ENCODE peak calls at places on chromosomes 5 and 9, in ten cellular contexts. One of them, this sample, is unnamed.

GRCh38 chr9:79639354-79639753 is 67.6 kb downstream of the TLE4 start:
- DNase-seq in GM10248: no peak
- DNase-seq in ascending aorta: no peak
- DNase-seq in fibroblast of mammary gland: peak
- DNase-seq in HFFc6: no peak
- DNase-seq in psoas muscle: no peak
- DNase-seq in cardiac muscle cell: no peak
- DNase-seq in mucosa of descending colon: no peak
- DNase-seq in colonic mucosa: no peak
- DNase-seq in brain microvascular endothelial cell: no peak
- DNase-seq in this sample: no peak

GRCh38 chr5:108141676-108142075 is 240.2 kb downstream of the FBXL17 start:
- DNase-seq in GM10248: peak
- DNase-seq in ascending aorta: no peak
- DNase-seq in fibroblast of mammary gland: no peak
- DNase-seq in HFFc6: no peak
- DNase-seq in psoas muscle: no peak
- DNase-seq in cardiac muscle cell: no peak
- DNase-seq in mucosa of descending colon: no peak
- DNase-seq in colonic mucosa: no peak
- DNase-seq in brain microvascular endothelial cell: peak
- DNase-seq in this sample: peak

GRCh38 chr5:103896593-103896992 is 334.0 kb upstream of the NUDT12 start:
- DNase-seq in GM10248: no peak
- DNase-seq in ascending aorta: no peak
- DNase-seq in fibroblast of mammary gland: no peak
- DNase-seq in HFFc6: no peak
- DNase-seq in psoas muscle: no peak
- DNase-seq in cardiac muscle cell: no peak
- DNase-seq in mucosa of descending colon: no peak
- DNase-seq in colonic mucosa: no peak
- DNase-seq in brain microvascular endothelial cell: no peak
- DNase-seq in this sample: no peak

GRCh38 chr9:82054264-82055015 is 65.9 kb downstream of the SPATA31D1 start:
- DNase-seq in GM10248: no peak
- DNase-seq in ascending aorta: no peak
- DNase-seq in fibroblast of mammary gland: no peak
- DNase-seq in HFFc6: no peak
- DNase-seq in psoas muscle: no peak
- DNase-seq in cardiac muscle cell: no peak
- DNase-seq in mucosa of descending colon: no peak
- DNase-seq in colonic mucosa: no peak
- DNase-seq in brain microvascular endothelial cell: no peak
- DNase-seq in this sample: no peak

GRCh38 chr5:24649531-24649930 is 4.8 kb upstream of the CDH10 start:
- DNase-seq in GM10248: no peak
- DNase-seq in ascending aorta: no peak
- DNase-seq in fibroblast of mammary gland: no peak
- DNase-seq in HFFc6: no peak
- DNase-seq in psoas muscle: no peak
- DNase-seq in cardiac muscle cell: no peak
- DNase-seq in mucosa of descending colon: no peak
- DNase-seq in colonic mucosa: no peak
- DNase-seq in brain microvascular endothelial cell: no peak
- DNase-seq in this sample: no peak

GRCh38 chr5:170517411-170517810 is 13.6 kb downstream of the KCNIP1 start:
- DNase-seq in GM10248: no peak
- DNase-seq in ascending aorta: no peak
- DNase-seq in fibroblast of mammary gland: no peak
- DNase-seq in HFFc6: no peak
- DNase-seq in psoas muscle: no peak
- DNase-seq in cardiac muscle cell: no peak
- DNase-seq in mucosa of descending colon: no peak
- DNase-seq in colonic mucosa: no peak
- DNase-seq in brain microvascular endothelial cell: no peak
- DNase-seq in this sample: no peak

GRCh38 chr5:56676091-56676768 is 139.1 kb upstream of the MAP3K1 start:
- DNase-seq in GM10248: no peak
- DNase-seq in ascending aorta: no peak
- DNase-seq in fibroblast of mammary gland: no peak
- DNase-seq in HFFc6: no peak
- DNase-seq in psoas muscle: no peak
- DNase-seq in cardiac muscle cell: no peak
- DNase-seq in mucosa of descending colon: no peak
- DNase-seq in colonic mucosa: no peak
- DNase-seq in brain microvascular endothelial cell: no peak
- DNase-seq in this sample: no peak

GRCh38 chr9:128702949-128703615 is 779 bp downstream of the PKN3 start:
- DNase-seq in GM10248: peak
- DNase-seq in ascending aorta: no peak
- DNase-seq in fibroblast of mammary gland: no peak
- DNase-seq in HFFc6: no peak
- DNase-seq in psoas muscle: peak
- DNase-seq in cardiac muscle cell: no peak
- DNase-seq in mucosa of descending colon: peak
- DNase-seq in colonic mucosa: no peak
- DNase-seq in brain microvascular endothelial cell: no peak
- DNase-seq in this sample: peak

GRCh38 chr5:157108961-157109360 is at the start of gene HAVCR2:
- DNase-seq in GM10248: peak
- DNase-seq in ascending aorta: peak
- DNase-seq in fibroblast of mammary gland: no peak
- DNase-seq in HFFc6: no peak
- DNase-seq in psoas muscle: no peak
- DNase-seq in cardiac muscle cell: no peak
- DNase-seq in mucosa of descending colon: peak
- DNase-seq in colonic mucosa: peak
- DNase-seq in brain microvascular endothelial cell: no peak
- DNase-seq in this sample: peak

GRCh38 chr5:58482536-58482935 is 8.7 kb upstream of the GAPT start:
- DNase-seq in GM10248: no peak
- DNase-seq in ascending aorta: no peak
- DNase-seq in fibroblast of mammary gland: no peak
- DNase-seq in HFFc6: no peak
- DNase-seq in psoas muscle: no peak
- DNase-seq in cardiac muscle cell: no peak
- DNase-seq in mucosa of descending colon: no peak
- DNase-seq in colonic mucosa: no peak
- DNase-seq in brain microvascular endothelial cell: no peak
- DNase-seq in this sample: no peak

GRCh38 chr5:58475404-58475803 is 15.5 kb upstream of the PLK2 start:
- DNase-seq in GM10248: no peak
- DNase-seq in ascending aorta: no peak
- DNase-seq in fibroblast of mammary gland: no peak
- DNase-seq in HFFc6: no peak
- DNase-seq in psoas muscle: no peak
- DNase-seq in cardiac muscle cell: no peak
- DNase-seq in mucosa of descending colon: no peak
- DNase-seq in colonic mucosa: no peak
- DNase-seq in brain microvascular endothelial cell: no peak
- DNase-seq in this sample: no peak

GRCh38 chr5:58481066-58481676 is 10.1 kb upstream of the GAPT start:
- DNase-seq in GM10248: no peak
- DNase-seq in ascending aorta: no peak
- DNase-seq in fibroblast of mammary gland: no peak
- DNase-seq in HFFc6: no peak
- DNase-seq in psoas muscle: no peak
- DNase-seq in cardiac muscle cell: no peak
- DNase-seq in mucosa of descending colon: no peak
- DNase-seq in colonic mucosa: no peak
- DNase-seq in brain microvascular endothelial cell: no peak
- DNase-seq in this sample: no peak

GRCh38 chr5:58481828-58482227 is 9.4 kb upstream of the GAPT start:
- DNase-seq in GM10248: no peak
- DNase-seq in ascending aorta: no peak
- DNase-seq in fibroblast of mammary gland: no peak
- DNase-seq in HFFc6: no peak
- DNase-seq in psoas muscle: no peak
- DNase-seq in cardiac muscle cell: no peak
- DNase-seq in mucosa of descending colon: no peak
- DNase-seq in colonic mucosa: no peak
- DNase-seq in brain microvascular endothelial cell: no peak
- DNase-seq in this sample: no peak

GRCh38 chr5:58477760-58478159 is 13.5 kb upstream of the GAPT start:
- DNase-seq in GM10248: no peak
- DNase-seq in ascending aorta: no peak
- DNase-seq in fibroblast of mammary gland: no peak
- DNase-seq in HFFc6: no peak
- DNase-seq in psoas muscle: no peak
- DNase-seq in cardiac muscle cell: peak
- DNase-seq in mucosa of descending colon: no peak
- DNase-seq in colonic mucosa: no peak
- DNase-seq in brain microvascular endothelial cell: no peak
- DNase-seq in this sample: no peak
- TF ChIP-seq CTCF in GM10248: peak
- TF ChIP-seq CTCF in ascending aorta: no peak
- TF ChIP-seq CTCF in fibroblast of mammary gland: peak
- TF ChIP-seq CTCF in HFFc6: peak
- TF ChIP-seq CTCF in psoas muscle: no peak
- TF ChIP-seq CTCF in cardiac muscle cell: peak
- TF ChIP-seq CTCF in mucosa of descending colon: no peak
- TF ChIP-seq CTCF in colonic mucosa: no peak
- TF ChIP-seq CTCF in brain microvascular endothelial cell: no peak
- TF ChIP-seq CTCF in this sample: no peak

DNA sequence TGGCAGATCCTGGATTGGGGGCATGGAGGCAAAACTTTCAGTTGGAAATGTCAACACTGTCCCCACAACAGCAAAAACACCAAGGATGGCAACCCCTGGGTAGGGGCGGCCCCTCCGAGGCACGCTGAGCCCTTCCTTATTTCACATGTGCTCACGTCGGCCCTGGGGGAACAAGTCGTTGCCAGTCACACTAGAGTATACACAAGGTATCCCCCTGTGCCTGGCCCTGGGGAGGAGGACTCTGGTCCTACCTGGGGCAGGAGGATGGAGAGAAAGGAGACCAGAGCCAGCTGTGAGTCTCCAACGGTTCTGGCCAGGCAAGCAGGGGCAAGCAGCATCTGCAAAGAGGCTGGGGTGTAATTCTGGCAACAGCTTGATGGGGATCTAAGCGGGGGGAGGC is 126.9 kb upstream of the FOXD4L5 start:
- DNase-seq in GM10248: no peak
- DNase-seq in ascending aorta: no peak
- DNase-seq in fibroblast of mammary gland: no peak
- DNase-seq in HFFc6: no peak
- DNase-seq in psoas muscle: no peak
- DNase-seq in cardiac muscle cell: no peak
- DNase-seq in mucosa of descending colon: peak
- DNase-seq in colonic mucosa: no peak
- DNase-seq in brain microvascular endothelial cell: no peak
- DNase-seq in this sample: no peak
- TF ChIP-seq CTCF in GM10248: no peak
- TF ChIP-seq CTCF in ascending aorta: no peak
- TF ChIP-seq CTCF in fibroblast of mammary gland: no peak
- TF ChIP-seq CTCF in HFFc6: no peak
- TF ChIP-seq CTCF in psoas muscle: no peak
- TF ChIP-seq CTCF in cardiac muscle cell: no peak
- TF ChIP-seq CTCF in mucosa of descending colon: no peak
- TF ChIP-seq CTCF in colonic mucosa: no peak
- TF ChIP-seq CTCF in brain microvascular endothelial cell: no peak
- TF ChIP-seq CTCF in this sample: no peak

GRCh38 chr5:38780316-38780715 is 65.5 kb upstream of the OSMR start:
- DNase-seq in GM10248: no peak
- DNase-seq in ascending aorta: no peak
- DNase-seq in fibroblast of mammary gland: no peak
- DNase-seq in HFFc6: no peak
- DNase-seq in psoas muscle: no peak
- DNase-seq in cardiac muscle cell: no peak
- DNase-seq in mucosa of descending colon: no peak
- DNase-seq in colonic mucosa: no peak
- DNase-seq in brain microvascular endothelial cell: no peak
- DNase-seq in this sample: no peak

GRCh38 chr5:38780950-38781349 is 64.9 kb upstream of the OSMR start:
- DNase-seq in GM10248: no peak
- DNase-seq in ascending aorta: no peak
- DNase-seq in fibroblast of mammary gland: peak
- DNase-seq in HFFc6: peak
- DNase-seq in psoas muscle: peak
- DNase-seq in cardiac muscle cell: peak
- DNase-seq in mucosa of descending colon: no peak
- DNase-seq in colonic mucosa: peak
- DNase-seq in brain microvascular endothelial cell: peak
- DNase-seq in this sample: no peak

GRCh38 chr5:38777111-38777510 is 68.7 kb upstream of the OSMR start:
- DNase-seq in GM10248: no peak
- DNase-seq in ascending aorta: no peak
- DNase-seq in fibroblast of mammary gland: no peak
- DNase-seq in HFFc6: no peak
- DNase-seq in psoas muscle: no peak
- DNase-seq in cardiac muscle cell: no peak
- DNase-seq in mucosa of descending colon: no peak
- DNase-seq in colonic mucosa: no peak
- DNase-seq in brain microvascular endothelial cell: no peak
- DNase-seq in this sample: no peak

GRCh38 chr5:38782185-38782584 is 63.6 kb upstream of the OSMR start:
- DNase-seq in GM10248: no peak
- DNase-seq in ascending aorta: no peak
- DNase-seq in fibroblast of mammary gland: no peak
- DNase-seq in HFFc6: no peak
- DNase-seq in psoas muscle: no peak
- DNase-seq in cardiac muscle cell: no peak
- DNase-seq in mucosa of descending colon: no peak
- DNase-seq in colonic mucosa: no peak
- DNase-seq in brain microvascular endothelial cell: no peak
- DNase-seq in this sample: no peak

DNA sequence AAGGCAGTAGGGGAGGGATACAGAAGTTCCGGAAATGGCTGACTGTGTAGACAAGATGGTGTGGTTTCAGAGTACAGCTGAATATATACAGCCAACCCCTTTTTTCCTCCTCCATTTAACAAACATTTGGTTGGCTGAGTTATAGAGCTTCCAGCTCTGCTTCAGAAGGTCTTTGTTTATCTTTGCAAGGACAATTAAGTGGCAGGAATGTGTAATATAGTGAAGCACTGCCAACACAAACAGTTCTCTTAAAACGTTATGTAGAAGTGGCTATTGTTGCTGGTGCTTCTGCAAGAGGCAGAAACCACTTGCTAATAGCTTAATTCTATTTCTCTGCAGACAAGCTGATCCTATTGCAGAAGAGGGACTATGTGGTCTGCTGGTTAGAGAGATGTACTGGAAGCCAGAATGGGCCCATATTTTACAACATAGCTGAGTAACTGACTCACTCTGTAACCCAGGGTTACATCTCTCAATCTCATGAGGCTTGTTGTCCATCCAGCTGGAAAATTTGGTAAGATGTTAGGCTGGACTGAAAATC is 62.7 kb upstream of the OSMR start:
- DNase-seq in GM10248: no peak
- DNase-seq in ascending aorta: no peak
- DNase-seq in fibroblast of mammary gland: peak
- DNase-seq in HFFc6: peak
- DNase-seq in psoas muscle: no peak
- DNase-seq in cardiac muscle cell: peak
- DNase-seq in mucosa of descending colon: no peak
- DNase-seq in colonic mucosa: no peak
- DNase-seq in brain microvascular endothelial cell: peak
- DNase-seq in this sample: no peak
- TF ChIP-seq CTCF in GM10248: no peak
- TF ChIP-seq CTCF in ascending aorta: no peak
- TF ChIP-seq CTCF in fibroblast of mammary gland: peak
- TF ChIP-seq CTCF in HFFc6: peak
- TF ChIP-seq CTCF in psoas muscle: peak
- TF ChIP-seq CTCF in cardiac muscle cell: peak
- TF ChIP-seq CTCF in mucosa of descending colon: no peak
- TF ChIP-seq CTCF in colonic mucosa: no peak
- TF ChIP-seq CTCF in brain microvascular endothelial cell: peak
- TF ChIP-seq CTCF in this sample: no peak

GRCh38 chr9:27165670-27166069 is 56.6 kb downstream of the TEK start:
- DNase-seq in GM10248: no peak
- DNase-seq in ascending aorta: no peak
- DNase-seq in fibroblast of mammary gland: no peak
- DNase-seq in HFFc6: no peak
- DNase-seq in psoas muscle: no peak
- DNase-seq in cardiac muscle cell: no peak
- DNase-seq in mucosa of descending colon: no peak
- DNase-seq in colonic mucosa: no peak
- DNase-seq in brain microvascular endothelial cell: no peak
- DNase-seq in this sample: no peak
- TF ChIP-seq CTCF in GM10248: no peak
- TF ChIP-seq CTCF in ascending aorta: no peak
- TF ChIP-seq CTCF in fibroblast of mammary gland: no peak
- TF ChIP-seq CTCF in HFFc6: peak
- TF ChIP-seq CTCF in psoas muscle: no peak
- TF ChIP-seq CTCF in cardiac muscle cell: no peak
- TF ChIP-seq CTCF in mucosa of descending colon: no peak
- TF ChIP-seq CTCF in colonic mucosa: no peak
- TF ChIP-seq CTCF in brain microvascular endothelial cell: peak
- TF ChIP-seq CTCF in this sample: no peak